ENCODE peak calls at places on chromosomes 4 and X, in five cellular contexts. U is cardiac muscle cell, V is myocyte, S is GM10248, A is cardiac fibroblast. C is an unnamed sample.

GRCh38 chr4:102438396-102438795 is 62.8 kb upstream of the NFKB1 start:
- DNase-seq in U (no peak), A (peak), V (peak), S (no peak), C (no peak)

GRCh38 chrX:38327007-38327774 is at the start of gene RPGR:
- DNase-seq in S (peak), A (peak), U (peak), V (peak), C (peak)

GRCh38 chr4:186724861-186725419 is 1.3 kb upstream of the FAT1 start:
- DNase-seq in S (no peak), U (peak), V (peak), A (peak), C (no peak)

GRCh38 chrX:11733614-11734013 is 24.4 kb upstream of the MSL3 start:
- DNase-seq in S (no peak), A (no peak), U (no peak), V (no peak), C (no peak)

GRCh38 chr4:13267091-13267490 is 217.0 kb downstream of the RAB28 start:
- DNase-seq in V (no peak), S (no peak), A (no peak), U (no peak), C (no peak)

GRCh38 chr4:151417766-151418376 is 8.9 kb downstream of the FHIP1A start:
- DNase-seq in U (no peak), V (no peak), S (no peak), A (no peak), C (no peak)

GRCh38 chrX:74293343-74293946 is 10.5 kb upstream of the ZCCHC13 start:
- DNase-seq in S (peak), A (peak), U (peak), V (peak), C (peak)

GRCh38 chr4:2335729-2336101 is 73.8 kb upstream of the MXD4 start:
- DNase-seq in U (no peak), S (no peak), A (no peak), V (no peak), C (no peak)

GRCh38 chr4:77564231-77564630 is 41.4 kb upstream of the CXCL13 start:
- DNase-seq in A (peak), S (no peak), V (peak), U (peak), C (no peak)

GRCh38 chr4:86855572-86855971 is 6.4 kb upstream of the SLC10A6 start:
- DNase-seq in S (no peak), V (no peak), A (peak), U (peak), C (no peak)

GRCh38 chr4:151835467-151835866 is 74.7 kb upstream of the GATB start:
- DNase-seq in V (no peak), A (no peak), U (no peak), S (no peak), C (no peak)

GRCh38 chr4:186342582-186342981 is 76.6 kb downstream of the F11 start:
- DNase-seq in U (no peak), A (no peak), S (no peak), V (no peak), C (no peak)

GRCh38 chr4:144357970-144358369 is 217.5 kb upstream of the GYPA start:
- DNase-seq in S (no peak), A (no peak), U (no peak), V (no peak), C (no peak)